ENCODE peak calls at places on chromosomes 13 and 19, in five cellular contexts. S is A549, Y is transverse colon, R is AG04449, Z is foreskin fibroblast. I is an unnamed sample.
A peak's percentile ranks its signal among the peaks of the same experiment; 100 is the strongest.

GRCh38 chr19:42285546-42285945 is 16.4 kb upstream of the PRR19 start:
- DNase-seq in S (no peak), R (no peak), Z (no peak), Y (no peak), I (no peak)

GRCh38 chr13:28530729-28531194 is 35.8 kb upstream of the FLT1 start:
- DNase-seq in Y (no peak), R (no peak), S (no peak), Z (peak; percentile 71), I (no peak)

GRCh38 chr19:4522291-4523002 is 4.2 kb upstream of the PLIN4 start:
- DNase-seq in R (no peak), Y (no peak), S (no peak), Z (no peak), I (no peak)

GRCh38 chr13:47249296-47249695 is 352.4 kb upstream of the HTR2A start:
- DNase-seq in Z (peak; percentile 24), R (no peak), Y (no peak), S (no peak), I (no peak)

GRCh38 chr19:29526730-29527499 is 1.1 kb downstream of the VSTM2B start:
- DNase-seq in Y (no peak), R (no peak), Z (no peak), S (peak; percentile 36), I (no peak)

GRCh38 chr19:54388001-54388802 is 23.5 kb upstream of the LAIR1 start:
- DNase-seq in Y (peak; percentile 27), S (no peak), Z (peak; percentile 23), R (no peak), I (no peak)

GRCh38 chr19:9914315-9915207 is 21.8 kb downstream of the OLFM2 start:
- DNase-seq in S (peak; percentile 84), R (peak; percentile 19), Z (peak; percentile 93), Y (peak; percentile 76), I (peak; percentile 63)

GRCh38 chr13:113997845-113998751 is 24.2 kb upstream of the C13orf46 start:
- DNase-seq in S (no peak), Z (peak; percentile 96), R (no peak), Y (peak; percentile 33), I (no peak)

GRCh38 chr19:34676697-34677385 is at the start of gene SCGB2B2:
- DNase-seq in S (no peak), Z (no peak), R (no peak), Y (no peak), I (no peak)

GRCh38 chr13:106048386-106048785 is 487.1 kb downstream of the EFNB2 start:
- DNase-seq in R (no peak), Z (no peak), S (no peak), Y (no peak), I (no peak)

GRCh38 chr19:35946203-35946602 is 10.0 kb downstream of the LRFN3 start:
- DNase-seq in S (no peak), Y (no peak), Z (no peak), R (no peak), I (no peak)

GRCh38 chr19:52535831-52536800 is 8.6 kb downstream of the ZNF808 start:
- DNase-seq in S (no peak), R (no peak), Y (peak; percentile 82), Z (peak; percentile 95), I (peak; percentile 81)

GRCh38 chr13:27918918-27919255 is 913 bp upstream of the PDX1 start:
- DNase-seq in Y (no peak), Z (no peak), R (no peak), S (no peak), I (no peak)

GRCh38 chr13:94192576-94192975 is 286.9 kb downstream of the DCT start:
- DNase-seq in R (no peak), Z (peak; percentile 42), Y (peak; percentile 15), S (peak; percentile 13), I (no peak)

GRCh38 chr13:62551588-62551987 is 1135.9 kb upstream of the PCDH20 start:
- DNase-seq in S (no peak), Y (no peak), R (no peak), Z (no peak), I (no peak)

GRCh38 chr13:73248711-73249580 is 190.1 kb downstream of the KLF5 start:
- DNase-seq in Y (no peak), S (peak; percentile 4), R (no peak), Z (no peak), I (no peak)

GRCh38 chr19:10431254-10431942 is 11.1 kb downstream of the PDE4A start:
- DNase-seq in R (no peak), S (no peak), Y (peak; percentile 61), Z (peak; percentile 37), I (peak; percentile 62)

GRCh38 chr19:24140591-24140990 is 53.6 kb downstream of the ZNF254 start:
- DNase-seq in S (no peak), R (no peak), Z (no peak), Y (no peak), I (no peak)

GRCh38 chr13:92649140-92649813 is 577.3 kb upstream of the GPC6 start:
- DNase-seq in S (no peak), Y (no peak), R (no peak), Z (no peak), I (no peak)

GRCh38 chr19:50646074-50646807 is 3.0 kb upstream of the C19orf81 start:
- DNase-seq in Z (peak; percentile 68), Y (no peak), S (peak; percentile 83), R (no peak), I (no peak)

GRCh38 chr19:54021932-54022331 is 30.5 kb downstream of the CACNG6 start:
- DNase-seq in R (no peak), Z (no peak), Y (no peak), S (no peak), I (no peak)

GRCh38 chr19:19010551-19010950 is 22.8 kb downstream of the SUGP2 start:
- DNase-seq in R (no peak), Z (no peak), S (no peak), Y (no peak), I (no peak)

GRCh38 chr19:10328558-10329429 is 4.5 kb downstream of the RAVER1 start:
- DNase-seq in Z (no peak), Y (no peak), S (no peak), R (no peak), I (no peak)

GRCh38 chr13:32969516-32969941 is 46.7 kb upstream of the KL start:
- DNase-seq in Y (no peak), Z (peak; percentile 70), R (peak; percentile 9), S (no peak), I (no peak)

GRCh38 chr19:55657004-55657747 is 2.3 kb downstream of the U2AF2 start:
- DNase-seq in Z (peak; percentile 40), S (no peak), R (no peak), Y (no peak), I (no peak)
- H3K4me3 ChIP-seq in Z (peak overlapping the region; percentile 97), S (peak overlapping the region; percentile 68), R (peak overlapping the region; percentile 91), Y (no peak overlapping the region), I (peak overlapping the region; percentile 64)

GRCh38 chr19:45899919-45900589 is 2.4 kb downstream of the MYPOP start:
- DNase-seq in Y (no peak), R (no peak), S (no peak), Z (no peak), I (no peak)
- H3K4me3 ChIP-seq in Y (no peak overlapping the region), R (no peak overlapping the region), S (no peak overlapping the region), Z (no peak overlapping the region), I (no peak overlapping the region)

GRCh38 chr13:35768551-35768950 is 292.1 kb upstream of the MAB21L1 start:
- DNase-seq in Y (no peak), R (peak; percentile 91), S (no peak), Z (peak; percentile 83), I (no peak)

GRCh38 chr13:35768126-35768525 is 291.6 kb upstream of the MAB21L1 start:
- DNase-seq in R (no peak), Y (no peak), Z (no peak), S (no peak), I (no peak)

GRCh38 chr13:35771898-35772297 is 295.4 kb upstream of the MAB21L1 start:
- DNase-seq in Y (no peak), Z (peak; percentile 89), S (no peak), R (peak; percentile 98), I (no peak)

GRCh38 chr13:35770756-35771291 is 294.3 kb upstream of the MAB21L1 start:
- DNase-seq in S (no peak), R (no peak), Z (no peak), Y (no peak), I (no peak)

GRCh38 chr13:35769812-35770211 is 293.3 kb upstream of the MAB21L1 start:
- DNase-seq in S (no peak), Y (no peak), R (no peak), Z (no peak), I (no peak)
- H3K4me3 ChIP-seq in S (no peak overlapping the region), Y (no peak overlapping the region), R (no peak overlapping the region), Z (no peak overlapping the region), I (no peak overlapping the region)

DNA sequence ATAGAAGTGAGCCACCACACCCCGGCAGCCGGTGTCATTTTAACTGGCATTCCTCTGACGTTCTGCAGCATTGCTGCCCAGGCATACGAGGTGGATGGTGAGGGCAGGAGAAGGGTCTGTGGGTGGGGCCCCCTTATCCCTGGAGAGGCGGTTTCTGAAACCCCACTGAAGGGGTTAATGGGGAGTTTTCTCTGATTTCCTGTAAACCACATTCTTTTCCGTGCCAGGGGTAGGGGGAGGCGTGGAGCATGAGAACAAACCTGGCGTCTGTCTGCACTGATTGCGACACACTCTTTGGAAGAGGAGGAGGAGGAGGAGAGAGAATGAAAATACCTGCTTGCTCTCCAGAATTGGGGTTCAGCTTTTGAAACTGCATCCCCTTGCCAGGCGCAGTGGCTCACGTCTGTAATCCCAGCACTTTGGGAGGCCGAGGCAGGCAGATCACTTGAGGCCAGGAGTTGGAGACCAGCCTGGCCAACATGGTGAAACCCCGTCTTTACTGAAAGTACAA is 2.7 kb upstream of the C3 start:
- DNase-seq in S (peak; percentile 57), Y (no peak), R (no peak), Z (peak; percentile 40), I (no peak)
- H3K4me3 ChIP-seq in S (no peak overlapping the region), Y (no peak overlapping the region), R (no peak overlapping the region), Z (no peak overlapping the region), I (no peak overlapping the region)

GRCh38 chr13:96821971-96822370 is 172.3 kb downstream of the OXGR1 start:
- DNase-seq in S (no peak), R (no peak), Z (no peak), Y (no peak), I (no peak)
- H3K4me3 ChIP-seq in S (no peak overlapping the region), R (no peak overlapping the region), Z (no peak overlapping the region), Y (no peak overlapping the region), I (no peak overlapping the region)

I was measured in effector memory CD4-positive, alpha-beta T cell.